ENCODE peak calls at places on chromosomes 13 and 19, in five cellular contexts. D is CD8-positive, alpha-beta memory T cell; T is anterior cingulate cortex; W is NCI-H1105; G is effector memory CD8-positive, alpha-beta T cell. P is an unnamed sample.
A peak's percentile ranks its signal among the peaks of the same experiment; 100 is the strongest.

GRCh38 chr19:925912-926594 is at the start of gene ARID3A:
- DNase-seq in D (no peak), T (no peak), W (no peak), G (no peak), P (no peak)

GRCh38 chr19:55694656-55695491 is 19.8 kb downstream of the EPN1 start:
- DNase-seq in D (no peak), T (no peak), W (no peak), G (no peak), P (no peak)

GRCh38 chr13:37412271-37412683 is 186.3 kb downstream of the POSTN start:
- DNase-seq in D (no peak), T (no peak), W (no peak), G (no peak), P (no peak)

GRCh38 chr13:50417597-50417996 is 402.4 kb downstream of the KCNRG start:
- DNase-seq in D (no peak), T (no peak), W (no peak), G (no peak), P (no peak)

GRCh38 chr13:94658926-94659649 is 53.3 kb downstream of the SOX21 start:
- DNase-seq in D (no peak), T (no peak), W (no peak), G (no peak), P (no peak)

GRCh38 chr13:100203696-100204367 is 114.9 kb downstream of the PCCA start:
- DNase-seq in D (no peak), T (no peak), W (no peak), G (no peak), P (no peak)

GRCh38 chr13:113552786-113553540 is 31.6 kb upstream of the TFDP1 start:
- DNase-seq in D (no peak), T (no peak), W (no peak), G (no peak), P (no peak)

GRCh38 chr13:80399340-80400163 is 58.6 kb upstream of the SPRY2 start:
- DNase-seq in D (no peak), T (no peak), W (no peak), G (peak; percentile 5), P (no peak)

GRCh38 chr13:29925457-29925856 is 75.0 kb upstream of the UBL3 start:
- DNase-seq in D (no peak), T (no peak), W (peak; percentile 52), G (no peak), P (peak; percentile 70)

GRCh38 chr19:50358483-50359431 is 6.7 kb downstream of the NAPSA start:
- DNase-seq in D (peak; percentile 74), T (no peak), W (peak; percentile 58), G (peak; percentile 71), P (no peak)

GRCh38 chr19:44748426-44749254 is at the start of gene BCL3:
- DNase-seq in D (peak; percentile 76), T (no peak), W (no peak), G (peak; percentile 82), P (no peak)

GRCh38 chr19:56837892-56838679 is 2.4 kb downstream of the PEG3 start:
- DNase-seq in D (no peak), T (peak; percentile 58), W (no peak), G (no peak), P (no peak)

GRCh38 chr13:45398862-45399261 is 19.3 kb downstream of the SLC25A30 start:
- DNase-seq in D (peak; percentile 6), T (no peak), W (no peak), G (peak; percentile 41), P (no peak)

GRCh38 chr19:10010247-10010691 is at the start of gene COL5A3:
- DNase-seq in D (no peak), T (no peak), W (no peak), G (no peak), P (no peak)

GRCh38 chr13:109785141-109785891 is 1.1 kb downstream of the IRS2 start:
- DNase-seq in D (peak; percentile 6), T (no peak), W (peak; percentile 75), G (no peak), P (peak; percentile 28)

GRCh38 chr19:18920400-18920799 is 885 bp downstream of the DDX49 start:
- DNase-seq in D (no peak), T (no peak), W (no peak), G (no peak), P (no peak)

GRCh38 chr13:36332986-36333385 is 13.2 kb downstream of the SPART start:
- DNase-seq in D (no peak), T (no peak), W (no peak), G (no peak), P (no peak)

GRCh38 chr19:58229255-58229639 is 533 bp downstream of the ZNF544 start:
- DNase-seq in D (no peak), T (no peak), W (peak; percentile 4), G (no peak), P (no peak)

GRCh38 chr19:46599716-46600392 is 1.3 kb upstream of the CALM3 start:
- DNase-seq in D (no peak), T (no peak), W (no peak), G (no peak), P (no peak)

GRCh38 chr19:1074512-1075283 is 7.7 kb downstream of the ARHGAP45 start:
- DNase-seq in D (peak; percentile 94), T (peak; percentile 9), W (peak; percentile 87), G (peak; percentile 91), P (peak; percentile 78)

GRCh38 chr13:24827799-24828198 is 63.8 kb downstream of the RNF17 start:
- DNase-seq in D (no peak), T (no peak), W (no peak), G (no peak), P (no peak)

GRCh38 chr19:15297416-15298224 is 34.7 kb downstream of the BRD4 start:
- DNase-seq in D (no peak), T (no peak), W (no peak), G (no peak), P (peak; percentile 82)

GRCh38 chr13:114024603-114025431 is 50.9 kb upstream of the C13orf46 start:
- DNase-seq in D (no peak), T (no peak), W (no peak), G (no peak), P (no peak)

GRCh38 chr13:26186995-26187394 is 35.1 kb downstream of the RNF6 start:
- DNase-seq in D (no peak), T (no peak), W (no peak), G (no peak), P (no peak)

GRCh38 chr19:28377077-28377476 is 835.9 kb downstream of the UQCRFS1 start:
- DNase-seq in D (no peak), T (no peak), W (no peak), G (no peak), P (no peak)

GRCh38 chr13:107866666-107867623 is 348.4 kb downstream of the LIG4 start:
- DNase-seq in D (no peak), T (no peak), W (peak; percentile 76), G (no peak), P (peak; percentile 42)

GRCh38 chr19:4803736-4804695 is 12.5 kb downstream of the FEM1A start:
- DNase-seq in D (peak; percentile 53), T (no peak), W (peak; percentile 42), G (peak; percentile 42), P (no peak)

GRCh38 chr13:110499621-110500281 is 61.8 kb downstream of the RAB20 start:
- DNase-seq in D (no peak), T (no peak), W (peak; percentile 89), G (no peak), P (no peak)

GRCh38 chr19:7670150-7670784 is 1.4 kb downstream of the RETN start:
- DNase-seq in D (no peak), T (no peak), W (no peak), G (no peak), P (no peak)

GRCh38 chr13:93771229-93771628 is 544.6 kb downstream of the GPC6 start:
- DNase-seq in D (no peak), T (no peak), W (no peak), G (no peak), P (no peak)

GRCh38 chr19:3509566-3509989 is 3.5 kb downstream of the FZR1 start:
- DNase-seq in D (no peak), T (no peak), W (no peak), G (no peak), P (no peak)

GRCh38 chr19:34134190-34135032 is 37.9 kb upstream of the LSM14A start:
- DNase-seq in D (peak; percentile 87), T (peak; percentile 27), W (peak; percentile 90), G (peak; percentile 89), P (peak; percentile 50)

GRCh38 chr19:21610341-21610740 is 104.9 kb downstream of the ZNF429 start:
- DNase-seq in D (no peak), T (no peak), W (no peak), G (no peak), P (no peak)

GRCh38 chr13:50319603-50320296 is 304.5 kb downstream of the KCNRG start:
- DNase-seq in D (no peak), T (no peak), W (no peak), G (peak; percentile 6), P (no peak)

GRCh38 chr19:15194938-15195337 is 5.9 kb downstream of the NOTCH3 start:
- DNase-seq in D (no peak), T (no peak), W (no peak), G (no peak), P (no peak)

GRCh38 chr13:46039421-46040036 is 13.0 kb downstream of the ZC3H13 start:
- DNase-seq in D (no peak), T (no peak), W (no peak), G (no peak), P (no peak)

GRCh38 chr19:31436121-31436776 is 87.0 kb upstream of the TSHZ3 start:
- DNase-seq in D (no peak), T (no peak), W (no peak), G (no peak), P (no peak)

GRCh38 chr13:90008707-90009149 is 1338.8 kb upstream of the MIR17HG start:
- DNase-seq in D (no peak), T (no peak), W (no peak), G (no peak), P (no peak)

P was measured in NCI-H510A.